ENCODE peak calls at places on chromosomes 1 and 21, in six cellular contexts. P is lower lobe of right lung; X is iPS-NIHi11; K is endodermal cell; G is mesenchymal stem cell; E is naive thymus-derived CD8-positive, alpha-beta T cell. L is an unnamed sample.

GRCh38 chr1:28887835-28888682 is 26.3 kb upstream of the EPB41 start:
- DNase-seq in P (peak), X (no peak), K (peak), E (no peak), G (no peak), L (no peak)

GRCh38 chr21:20451051-20451450 is 547.2 kb upstream of the NCAM2 start:
- DNase-seq in X (no peak), E (no peak), K (no peak), P (no peak), G (no peak), L (no peak)

GRCh38 chr21:14977814-14978213 is 87.0 kb downstream of the NRIP1 start:
- DNase-seq in X (no peak), K (no peak), P (no peak), G (no peak), E (no peak), L (no peak)

GRCh38 chr1:56077223-56077622 is 502.1 kb downstream of the PLPP3 start:
- DNase-seq in X (no peak), P (no peak), K (no peak), G (no peak), E (no peak), L (no peak)

GRCh38 chr1:54301494-54301893 is 101.5 kb downstream of the MRPL37 start:
- DNase-seq in E (no peak), K (no peak), P (no peak), G (no peak), X (no peak), L (no peak)

GRCh38 chr1:43345119-43345518 is 7.5 kb downstream of the MPL start:
- DNase-seq in E (no peak), G (no peak), K (peak), P (no peak), X (no peak), L (no peak)

GRCh38 chr1:41382531-41383090 is 21.4 kb downstream of the FOXO6 start:
- DNase-seq in P (peak), G (peak), X (peak), K (peak), E (no peak), L (no peak)

GRCh38 chr1:30654188-30654587 is 69.2 kb downstream of the MATN1 start:
- DNase-seq in E (no peak), X (no peak), P (no peak), K (peak), G (no peak), L (no peak)

GRCh38 chr1:1703796-1704195 is 11.2 kb upstream of the SLC35E2B start:
- DNase-seq in E (no peak), K (no peak), G (no peak), P (no peak), X (no peak), L (no peak)

GRCh38 chr1:40404670-40405462 is 31.3 kb downstream of the SMAP2 start:
- DNase-seq in E (peak), P (no peak), G (peak), X (peak), K (no peak), L (peak)

GRCh38 chr1:203828424-203828823 is 33.0 kb upstream of the SNRPE start:
- DNase-seq in K (no peak), G (no peak), P (no peak), X (no peak), E (no peak), L (no peak)

GRCh38 chr1:91026777-91027176 is 4.9 kb upstream of the ZNF644 start:
- DNase-seq in G (no peak), X (no peak), P (no peak), E (no peak), K (no peak), L (no peak)

GRCh38 chr21:38913120-38913975 is 107.6 kb downstream of the ETS2 start:
- DNase-seq in X (peak), P (peak), E (no peak), G (peak), K (peak), L (no peak)

GRCh38 chr1:192580351-192580962 is 4.9 kb downstream of the RGS1 start:
- DNase-seq in K (peak), P (no peak), G (peak), E (peak), X (peak), L (no peak)

GRCh38 chr1:145979746-145980435 is 15.4 kb downstream of the POLR3GL start:
- DNase-seq in E (no peak), P (no peak), X (no peak), K (peak), G (peak), L (peak)

GRCh38 chr1:184882649-184883303 is 91.5 kb downstream of the NIBAN1 start:
- DNase-seq in K (no peak), X (peak), P (no peak), G (no peak), E (no peak), L (no peak)